ENCODE peak calls at places on chromosomes 4 and X, in eight cellular contexts. One of them, this sample, is unnamed.

GRCh38 chrX:23779025-23779424 is 3.9 kb upstream of the SAT1 start:
- DNase-seq in GM03348: no peak
- DNase-seq in activated CD4-positive, alpha-beta T cell treated with anti-CD3 and anti-CD28 coated beads for 1 hour: no peak
- DNase-seq in ureter: no peak
- DNase-seq in T-cell: no peak
- DNase-seq in stimulated activated CD4-positive, alpha-beta T cell treated with anti-CD3 and anti-CD28 coated beads, Interleukin-1b, Interleukin-23, amount 100 ng/mL, for 24 hours: no peak
- DNase-seq in germinal center: no peak
- DNase-seq in heart left ventricle: no peak
- DNase-seq in this sample: no peak

GRCh38 chrX:21374994-21375794 is 976 bp downstream of the CNKSR2 start:
- DNase-seq in GM03348: no peak
- DNase-seq in activated CD4-positive, alpha-beta T cell treated with anti-CD3 and anti-CD28 coated beads for 1 hour: no peak
- DNase-seq in ureter: no peak
- DNase-seq in T-cell: no peak
- DNase-seq in stimulated activated CD4-positive, alpha-beta T cell treated with anti-CD3 and anti-CD28 coated beads, Interleukin-1b, Interleukin-23, amount 100 ng/mL, for 24 hours: no peak
- DNase-seq in germinal center: peak; percentile 5
- DNase-seq in heart left ventricle: peak; percentile 11
- DNase-seq in this sample: peak; percentile 10

GRCh38 chr4:78645853-78646757 is 94.5 kb downstream of the ANXA3 start:
- DNase-seq in GM03348: peak; percentile 69
- DNase-seq in activated CD4-positive, alpha-beta T cell treated with anti-CD3 and anti-CD28 coated beads for 1 hour: no peak
- DNase-seq in ureter: peak; percentile 73
- DNase-seq in T-cell: no peak
- DNase-seq in stimulated activated CD4-positive, alpha-beta T cell treated with anti-CD3 and anti-CD28 coated beads, Interleukin-1b, Interleukin-23, amount 100 ng/mL, for 24 hours: no peak
- DNase-seq in germinal center: no peak
- DNase-seq in heart left ventricle: peak; percentile 71
- DNase-seq in this sample: no peak

GRCh38 chr4:88584471-88584900 is 7.8 kb upstream of the HERC3 start:
- DNase-seq in GM03348: no peak
- DNase-seq in activated CD4-positive, alpha-beta T cell treated with anti-CD3 and anti-CD28 coated beads for 1 hour: no peak
- DNase-seq in ureter: no peak
- DNase-seq in T-cell: no peak
- DNase-seq in stimulated activated CD4-positive, alpha-beta T cell treated with anti-CD3 and anti-CD28 coated beads, Interleukin-1b, Interleukin-23, amount 100 ng/mL, for 24 hours: no peak
- DNase-seq in germinal center: no peak
- DNase-seq in heart left ventricle: no peak
- DNase-seq in this sample: no peak

GRCh38 chrX:151153086-151153485 is 23.3 kb upstream of the GPR50 start:
- DNase-seq in GM03348: peak; percentile 17
- DNase-seq in activated CD4-positive, alpha-beta T cell treated with anti-CD3 and anti-CD28 coated beads for 1 hour: no peak
- DNase-seq in ureter: no peak
- DNase-seq in T-cell: no peak
- DNase-seq in stimulated activated CD4-positive, alpha-beta T cell treated with anti-CD3 and anti-CD28 coated beads, Interleukin-1b, Interleukin-23, amount 100 ng/mL, for 24 hours: no peak
- DNase-seq in germinal center: no peak
- DNase-seq in heart left ventricle: no peak
- DNase-seq in this sample: peak; percentile 63

GRCh38 chr4:4842476-4843441 is 16.7 kb upstream of the MSX1 start:
- DNase-seq in GM03348: no peak
- DNase-seq in activated CD4-positive, alpha-beta T cell treated with anti-CD3 and anti-CD28 coated beads for 1 hour: no peak
- DNase-seq in ureter: no peak
- DNase-seq in T-cell: no peak
- DNase-seq in stimulated activated CD4-positive, alpha-beta T cell treated with anti-CD3 and anti-CD28 coated beads, Interleukin-1b, Interleukin-23, amount 100 ng/mL, for 24 hours: no peak
- DNase-seq in germinal center: no peak
- DNase-seq in heart left ventricle: no peak
- DNase-seq in this sample: no peak

GRCh38 chrX:10906861-10907260 is 204.3 kb upstream of the HCCS start:
- DNase-seq in GM03348: no peak
- DNase-seq in activated CD4-positive, alpha-beta T cell treated with anti-CD3 and anti-CD28 coated beads for 1 hour: no peak
- DNase-seq in ureter: no peak
- DNase-seq in T-cell: no peak
- DNase-seq in stimulated activated CD4-positive, alpha-beta T cell treated with anti-CD3 and anti-CD28 coated beads, Interleukin-1b, Interleukin-23, amount 100 ng/mL, for 24 hours: no peak
- DNase-seq in germinal center: no peak
- DNase-seq in heart left ventricle: no peak
- DNase-seq in this sample: no peak

GRCh38 chrX:97498093-97498492 is 614.4 kb downstream of the RPA4 start:
- DNase-seq in GM03348: no peak
- DNase-seq in activated CD4-positive, alpha-beta T cell treated with anti-CD3 and anti-CD28 coated beads for 1 hour: no peak
- DNase-seq in ureter: no peak
- DNase-seq in T-cell: no peak
- DNase-seq in stimulated activated CD4-positive, alpha-beta T cell treated with anti-CD3 and anti-CD28 coated beads, Interleukin-1b, Interleukin-23, amount 100 ng/mL, for 24 hours: no peak
- DNase-seq in germinal center: peak; percentile 7
- DNase-seq in heart left ventricle: no peak
- DNase-seq in this sample: no peak

GRCh38 chrX:71541546-71542022 is 8.7 kb downstream of the OGT start:
- DNase-seq in GM03348: peak; percentile 23
- DNase-seq in activated CD4-positive, alpha-beta T cell treated with anti-CD3 and anti-CD28 coated beads for 1 hour: no peak
- DNase-seq in ureter: no peak
- DNase-seq in T-cell: no peak
- DNase-seq in stimulated activated CD4-positive, alpha-beta T cell treated with anti-CD3 and anti-CD28 coated beads, Interleukin-1b, Interleukin-23, amount 100 ng/mL, for 24 hours: no peak
- DNase-seq in germinal center: no peak
- DNase-seq in heart left ventricle: no peak
- DNase-seq in this sample: no peak

GRCh38 chr4:152957437-152958185 is 21.5 kb downstream of the FHDC1 start:
- DNase-seq in GM03348: no peak
- DNase-seq in activated CD4-positive, alpha-beta T cell treated with anti-CD3 and anti-CD28 coated beads for 1 hour: no peak
- DNase-seq in ureter: no peak
- DNase-seq in T-cell: no peak
- DNase-seq in stimulated activated CD4-positive, alpha-beta T cell treated with anti-CD3 and anti-CD28 coated beads, Interleukin-1b, Interleukin-23, amount 100 ng/mL, for 24 hours: no peak
- DNase-seq in germinal center: no peak
- DNase-seq in heart left ventricle: peak; percentile 40
- DNase-seq in this sample: no peak

GRCh38 chrX:19852014-19853005 is 35.1 kb downstream of the SH3KBP1 start:
- DNase-seq in GM03348: peak; percentile 44
- DNase-seq in activated CD4-positive, alpha-beta T cell treated with anti-CD3 and anti-CD28 coated beads for 1 hour: no peak
- DNase-seq in ureter: no peak
- DNase-seq in T-cell: no peak
- DNase-seq in stimulated activated CD4-positive, alpha-beta T cell treated with anti-CD3 and anti-CD28 coated beads, Interleukin-1b, Interleukin-23, amount 100 ng/mL, for 24 hours: no peak
- DNase-seq in germinal center: no peak
- DNase-seq in heart left ventricle: no peak
- DNase-seq in this sample: no peak

GRCh38 chr4:108303488-108304177 is 134.9 kb upstream of the LEF1 start:
- DNase-seq in GM03348: no peak
- DNase-seq in activated CD4-positive, alpha-beta T cell treated with anti-CD3 and anti-CD28 coated beads for 1 hour: no peak
- DNase-seq in ureter: no peak
- DNase-seq in T-cell: no peak
- DNase-seq in stimulated activated CD4-positive, alpha-beta T cell treated with anti-CD3 and anti-CD28 coated beads, Interleukin-1b, Interleukin-23, amount 100 ng/mL, for 24 hours: no peak
- DNase-seq in germinal center: no peak
- DNase-seq in heart left ventricle: no peak
- DNase-seq in this sample: no peak

GRCh38 chrX:15328821-15329220 is 6.5 kb downstream of the PIGA start:
- DNase-seq in GM03348: no peak
- DNase-seq in activated CD4-positive, alpha-beta T cell treated with anti-CD3 and anti-CD28 coated beads for 1 hour: no peak
- DNase-seq in ureter: no peak
- DNase-seq in T-cell: no peak
- DNase-seq in stimulated activated CD4-positive, alpha-beta T cell treated with anti-CD3 and anti-CD28 coated beads, Interleukin-1b, Interleukin-23, amount 100 ng/mL, for 24 hours: no peak
- DNase-seq in germinal center: no peak
- DNase-seq in heart left ventricle: no peak
- DNase-seq in this sample: no peak

GRCh38 chrX:136204571-136204970 is 46.6 kb downstream of the MAP7D3 start:
- DNase-seq in GM03348: peak; percentile 25
- DNase-seq in activated CD4-positive, alpha-beta T cell treated with anti-CD3 and anti-CD28 coated beads for 1 hour: no peak
- DNase-seq in ureter: no peak
- DNase-seq in T-cell: no peak
- DNase-seq in stimulated activated CD4-positive, alpha-beta T cell treated with anti-CD3 and anti-CD28 coated beads, Interleukin-1b, Interleukin-23, amount 100 ng/mL, for 24 hours: no peak
- DNase-seq in germinal center: no peak
- DNase-seq in heart left ventricle: peak; percentile 35
- DNase-seq in this sample: no peak

GRCh38 chr4:185508162-185508561 is 27.1 kb downstream of the PDLIM3 start:
- DNase-seq in GM03348: no peak
- DNase-seq in activated CD4-positive, alpha-beta T cell treated with anti-CD3 and anti-CD28 coated beads for 1 hour: no peak
- DNase-seq in ureter: no peak
- DNase-seq in T-cell: no peak
- DNase-seq in stimulated activated CD4-positive, alpha-beta T cell treated with anti-CD3 and anti-CD28 coated beads, Interleukin-1b, Interleukin-23, amount 100 ng/mL, for 24 hours: no peak
- DNase-seq in germinal center: no peak
- DNase-seq in heart left ventricle: no peak
- DNase-seq in this sample: no peak

GRCh38 chr4:40910706-40911105 is 161.0 kb downstream of the NSUN7 start:
- DNase-seq in GM03348: no peak
- DNase-seq in activated CD4-positive, alpha-beta T cell treated with anti-CD3 and anti-CD28 coated beads for 1 hour: no peak
- DNase-seq in ureter: no peak
- DNase-seq in T-cell: no peak
- DNase-seq in stimulated activated CD4-positive, alpha-beta T cell treated with anti-CD3 and anti-CD28 coated beads, Interleukin-1b, Interleukin-23, amount 100 ng/mL, for 24 hours: no peak
- DNase-seq in germinal center: no peak
- DNase-seq in heart left ventricle: no peak
- DNase-seq in this sample: no peak

GRCh38 chr4:37453361-37454262 is 209.1 kb downstream of the NWD2 start:
- DNase-seq in GM03348: peak; percentile 74
- DNase-seq in activated CD4-positive, alpha-beta T cell treated with anti-CD3 and anti-CD28 coated beads for 1 hour: peak; percentile 35
- DNase-seq in ureter: peak; percentile 61
- DNase-seq in T-cell: peak; percentile 29
- DNase-seq in stimulated activated CD4-positive, alpha-beta T cell treated with anti-CD3 and anti-CD28 coated beads, Interleukin-1b, Interleukin-23, amount 100 ng/mL, for 24 hours: peak; percentile 37
- DNase-seq in germinal center: peak; percentile 51
- DNase-seq in heart left ventricle: peak; percentile 31
- DNase-seq in this sample: peak; percentile 65

GRCh38 chrX:113929004-113929403 is 654.9 kb upstream of the HTR2C start:
- DNase-seq in GM03348: peak; percentile 1
- DNase-seq in activated CD4-positive, alpha-beta T cell treated with anti-CD3 and anti-CD28 coated beads for 1 hour: no peak
- DNase-seq in ureter: no peak
- DNase-seq in T-cell: no peak
- DNase-seq in stimulated activated CD4-positive, alpha-beta T cell treated with anti-CD3 and anti-CD28 coated beads, Interleukin-1b, Interleukin-23, amount 100 ng/mL, for 24 hours: no peak
- DNase-seq in germinal center: no peak
- DNase-seq in heart left ventricle: no peak
- DNase-seq in this sample: peak; percentile 51

GRCh38 chr4:158313566-158313965 is 103.3 kb downstream of the TMEM144 start:
- DNase-seq in GM03348: peak; percentile 8
- DNase-seq in activated CD4-positive, alpha-beta T cell treated with anti-CD3 and anti-CD28 coated beads for 1 hour: no peak
- DNase-seq in ureter: no peak
- DNase-seq in T-cell: no peak
- DNase-seq in stimulated activated CD4-positive, alpha-beta T cell treated with anti-CD3 and anti-CD28 coated beads, Interleukin-1b, Interleukin-23, amount 100 ng/mL, for 24 hours: no peak
- DNase-seq in germinal center: no peak
- DNase-seq in heart left ventricle: no peak
- DNase-seq in this sample: no peak

GRCh38 chr4:26360273-26360672 is 39.5 kb downstream of the RBPJ start:
- DNase-seq in GM03348: no peak
- DNase-seq in activated CD4-positive, alpha-beta T cell treated with anti-CD3 and anti-CD28 coated beads for 1 hour: no peak
- DNase-seq in ureter: no peak
- DNase-seq in T-cell: no peak
- DNase-seq in stimulated activated CD4-positive, alpha-beta T cell treated with anti-CD3 and anti-CD28 coated beads, Interleukin-1b, Interleukin-23, amount 100 ng/mL, for 24 hours: no peak
- DNase-seq in germinal center: no peak
- DNase-seq in heart left ventricle: no peak
- DNase-seq in this sample: no peak